ENCODE peak calls at places on chromosomes 7 and 10, in ten cellular contexts. U is endothelial cell, S is PC-9, H is AG10803, M is mammary epithelial cell, E is endodermal cell, Q is adrenal gland, P is AG04450, W is epithelial cell of esophagus, L is bronchial epithelial cell. Y is an unnamed sample.

GRCh38 chr10:60423920-60424319 is 34.2 kb upstream of the ANK3 start:
- DNase-seq in S (no peak), Q (no peak), L (no peak), E (no peak), M (no peak), P (no peak), W (no peak), H (peak), U (no peak), Y (no peak)

GRCh38 chr7:16904086-16904485 is 22.3 kb upstream of the AGR3 start:
- DNase-seq in M (no peak), P (no peak), W (no peak), E (no peak), U (no peak), H (peak), S (no peak), L (no peak), Q (no peak), Y (no peak)

GRCh38 chr10:48594799-48595198 is 10.1 kb downstream of the ARHGAP22 start:
- DNase-seq in U (no peak), S (no peak), M (no peak), Q (no peak), E (peak), P (no peak), L (no peak), W (no peak), H (no peak), Y (no peak)

GRCh38 chr10:42926831-42927230 is 144.2 kb downstream of the BMS1 start:
- DNase-seq in U (no peak), W (no peak), M (no peak), H (peak), S (no peak), P (no peak), L (no peak), E (peak), Q (no peak), Y (no peak)

GRCh38 chr10:4733150-4733842 is 92.7 kb upstream of the AKR1E2 start:
- DNase-seq in Q (no peak), H (no peak), S (peak), P (no peak), M (peak), L (peak), E (no peak), W (peak), U (no peak), Y (no peak)

GRCh38 chr10:124632064-124632531 is 112.1 kb downstream of the FAM53B start:
- DNase-seq in U (peak), L (peak), M (peak), W (peak), S (no peak), Q (no peak), E (peak), H (no peak), P (no peak), Y (no peak)

GRCh38 chr7:21361413-21362130 is 66.3 kb upstream of the SP4 start:
- DNase-seq in H (no peak), L (no peak), S (no peak), U (no peak), W (no peak), P (no peak), M (no peak), E (no peak), Q (no peak), Y (no peak)

GRCh38 chr10:14688606-14689005 is 86.1 kb downstream of the FAM107B start:
- DNase-seq in H (peak), W (no peak), P (peak), U (no peak), Q (no peak), L (no peak), S (no peak), M (no peak), E (no peak), Y (no peak)

GRCh38 chr7:79298145-79298760 is 155.2 kb downstream of the MAGI2 start:
- DNase-seq in P (peak), M (peak), S (peak), Q (peak), E (peak), W (peak), U (peak), H (peak), L (peak), Y (peak)

GRCh38 chr10:117535752-117536358 is 6.7 kb upstream of the EMX2 start:
- DNase-seq in E (no peak), U (no peak), W (no peak), L (no peak), S (no peak), Q (no peak), H (no peak), P (no peak), M (no peak), Y (peak)

GRCh38 chr7:45484094-45484493 is 90.1 kb upstream of the ADCY1 start:
- DNase-seq in W (no peak), U (peak), H (no peak), S (no peak), P (no peak), M (no peak), L (no peak), Q (no peak), E (peak), Y (no peak)

GRCh38 chr10:91163709-91164474 is 56.6 kb upstream of the PCGF5 start:
- DNase-seq in U (no peak), L (peak), S (peak), Q (peak), M (peak), H (peak), E (peak), P (peak), W (peak), Y (peak)

GRCh38 chr10:106559442-106559841 is 605.1 kb downstream of the SORCS1 start:
- DNase-seq in L (no peak), U (no peak), E (no peak), S (no peak), W (no peak), Q (no peak), H (no peak), M (peak), P (no peak), Y (no peak)

GRCh38 chr10:1130995-1131790 is 75.0 kb downstream of the WDR37 start:
- DNase-seq in L (no peak), S (no peak), H (no peak), W (no peak), P (no peak), U (no peak), M (no peak), E (no peak), Q (no peak), Y (no peak)

GRCh38 chr10:78458983-78459638 is 425.4 kb downstream of the RPS24 start:
- DNase-seq in W (peak), P (peak), S (peak), H (peak), L (peak), M (no peak), Q (no peak), U (no peak), E (peak), Y (no peak)

GRCh38 chr7:66837007-66837406 is 84.0 kb upstream of the TMEM248 start:
- DNase-seq in W (peak), U (no peak), M (peak), Q (no peak), L (peak), P (no peak), S (no peak), E (peak), H (no peak), Y (no peak)

GRCh38 chr10:44706745-44707144 is 204.4 kb upstream of the TMEM72 start:
- DNase-seq in M (peak), L (peak), W (peak), S (no peak), E (no peak), P (peak), H (peak), U (no peak), Q (no peak), Y (no peak)
- TF ChIP-seq CTCF in M (no peak), L (no peak), W (no peak), S (no peak), E (no peak), P (no peak), H (no peak), U (no peak), Q (no peak), Y (no peak)

GRCh38 chr10:133154411-133154810 is 5.6 kb upstream of the KNDC1 start:
- DNase-seq in M (no peak), W (no peak), Q (no peak), U (no peak), P (no peak), S (no peak), E (no peak), L (no peak), H (no peak), Y (no peak)
- TF ChIP-seq CTCF in M (no peak), W (no peak), Q (no peak), U (no peak), P (no peak), S (no peak), E (no peak), L (no peak), H (no peak), Y (no peak)

GRCh38 chr7:149832332-149833041 is 5.7 kb upstream of the ZNF862 start:
- DNase-seq in U (no peak), E (no peak), H (no peak), S (no peak), P (no peak), W (no peak), L (no peak), M (no peak), Q (no peak), Y (no peak)
- TF ChIP-seq CTCF in U (no peak), E (peak), H (no peak), S (no peak), P (no peak), W (no peak), L (no peak), M (no peak), Q (no peak), Y (no peak)

GRCh38 chr10:11115337-11115736 is 97.7 kb downstream of the CELF2 start:
- DNase-seq in Q (no peak), E (no peak), U (no peak), H (no peak), S (no peak), W (no peak), L (no peak), P (no peak), M (no peak), Y (no peak)

GRCh38 chr10:11118696-11119095 is 101.0 kb downstream of the CELF2 start:
- DNase-seq in M (no peak), L (no peak), S (no peak), U (no peak), H (no peak), W (no peak), E (no peak), P (no peak), Q (no peak), Y (no peak)

GRCh38 chr10:11120711-11121110 is 103.0 kb downstream of the CELF2 start:
- DNase-seq in L (no peak), Q (no peak), H (no peak), U (no peak), W (no peak), P (no peak), E (no peak), M (no peak), S (no peak), Y (no peak)

GRCh38 chr10:11116817-11117216 is 99.1 kb downstream of the CELF2 start:
- DNase-seq in S (no peak), M (no peak), P (no peak), Q (no peak), W (no peak), U (no peak), E (no peak), L (no peak), H (no peak), Y (no peak)

DNA sequence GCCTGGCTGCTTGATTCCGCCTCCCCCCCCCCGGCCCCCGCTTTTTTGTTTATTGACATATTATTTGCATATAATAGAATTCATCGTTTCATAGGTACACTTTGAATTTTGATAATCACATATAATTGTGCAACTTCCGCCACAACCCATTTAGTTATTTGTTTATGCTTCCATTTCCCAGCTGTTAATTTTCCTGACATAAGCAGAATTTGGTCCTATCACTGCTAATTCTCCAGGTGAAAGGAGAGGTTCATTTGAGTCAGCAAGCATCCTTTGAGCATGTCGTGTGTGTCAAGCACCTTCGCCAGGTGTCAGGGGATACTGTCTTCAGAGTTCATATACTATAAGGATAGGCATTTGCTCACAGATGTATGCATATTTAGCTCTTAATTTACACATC is 102.2 kb downstream of the CELF2 start:
- DNase-seq in M (no peak), L (no peak), W (no peak), U (no peak), P (no peak), S (no peak), E (no peak), H (no peak), Q (no peak), Y (no peak)
- TF ChIP-seq CTCF in M (no peak), L (no peak), W (no peak), U (no peak), P (no peak), S (no peak), E (no peak), H (no peak), Q (no peak), Y (no peak)

GRCh38 chr7:48140001-48140681 is 31.1 kb upstream of the ABCA13 start:
- DNase-seq in L (no peak), M (no peak), P (no peak), W (no peak), S (peak), Q (no peak), H (peak), U (no peak), E (no peak), Y (no peak)

GRCh38 chr7:48144291-48144768 is 26.9 kb upstream of the ABCA13 start:
- DNase-seq in Q (no peak), U (no peak), L (no peak), M (no peak), H (no peak), P (no peak), E (no peak), W (no peak), S (peak), Y (no peak)

GRCh38 chr7:48141551-48141950 is 29.7 kb upstream of the ABCA13 start:
- DNase-seq in E (no peak), W (no peak), Q (no peak), U (no peak), L (no peak), H (no peak), P (no peak), M (no peak), S (no peak), Y (no peak)

DNA sequence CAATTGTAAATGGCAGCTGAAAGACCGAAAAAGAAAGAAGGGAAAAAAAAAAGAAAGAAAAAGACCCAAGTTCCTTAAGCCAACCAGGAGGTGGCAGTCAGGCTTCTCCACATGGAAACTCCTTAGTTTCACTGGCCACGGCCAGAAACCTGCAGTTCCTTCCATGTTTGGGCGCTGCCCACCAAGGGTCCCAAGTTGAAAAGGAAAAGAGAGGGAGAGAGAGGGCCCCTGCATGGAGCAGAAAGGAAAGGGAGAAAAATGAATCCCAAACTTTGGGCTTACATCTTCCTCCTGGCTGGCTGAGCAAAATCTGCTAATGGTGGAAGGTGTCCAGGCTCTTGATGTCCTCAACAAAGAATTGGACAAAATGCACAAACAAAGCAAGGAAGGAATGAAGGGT is 31.8 kb upstream of the ABCA13 start:
- DNase-seq in H (peak), L (no peak), S (no peak), U (no peak), M (no peak), Q (no peak), E (peak), W (peak), P (no peak), Y (no peak)
- TF ChIP-seq CTCF in H (peak), L (peak), S (peak), U (no peak), M (peak), Q (no peak), E (peak), W (peak), P (peak), Y (no peak)

GRCh38 chr10:35574924-35575352 is 30.2 kb upstream of the GJD4 start:
- DNase-seq in H (peak), U (peak), W (no peak), Q (no peak), P (peak), M (no peak), L (no peak), S (no peak), E (peak), Y (no peak)
- TF ChIP-seq CTCF in H (peak), U (peak), W (no peak), Q (no peak), P (peak), M (no peak), L (no peak), S (no peak), E (peak), Y (no peak)

DNA sequence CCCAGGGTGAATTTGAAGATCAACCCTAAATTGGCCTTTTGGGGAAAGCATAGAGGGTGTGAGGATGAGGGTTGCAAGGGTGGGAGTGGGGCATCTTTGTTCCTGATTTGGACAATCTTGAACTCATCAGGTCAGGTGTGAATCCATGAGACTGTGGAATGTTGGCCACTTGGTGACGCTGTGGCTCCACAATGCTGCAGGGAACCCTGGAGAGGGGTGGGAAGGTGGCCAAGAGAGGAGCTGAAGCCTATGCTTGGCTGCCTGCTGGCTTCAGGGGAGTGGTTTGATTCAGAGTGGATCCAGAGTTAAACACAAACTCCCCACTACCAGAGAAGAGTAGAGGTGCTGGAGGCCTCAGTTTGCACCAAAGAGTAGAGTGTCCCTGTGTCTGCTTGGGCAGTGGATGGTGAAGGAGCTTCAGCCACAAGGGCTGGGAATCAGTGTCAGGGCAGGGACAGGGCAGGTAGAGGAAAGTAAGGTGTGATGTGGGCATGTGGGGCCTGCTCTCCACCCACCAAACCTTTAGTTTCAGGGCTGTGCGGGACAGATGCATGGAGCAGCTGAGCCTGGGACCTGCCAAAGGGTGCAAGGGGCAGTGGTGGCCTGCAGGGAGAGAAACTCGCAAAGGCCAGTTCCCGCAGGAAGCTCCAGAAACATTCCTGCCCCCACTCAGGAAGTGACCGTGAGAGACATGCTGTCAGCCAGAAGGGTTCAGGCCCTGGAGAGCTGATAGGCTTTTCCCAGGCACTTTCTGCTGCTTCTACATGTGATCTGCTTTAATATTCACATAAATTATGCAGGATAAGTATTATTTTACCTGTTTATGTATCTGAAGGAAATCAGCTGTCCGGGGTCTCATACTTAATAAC is 81.0 kb upstream of the PRSS58 start:
- DNase-seq in Q (no peak), S (peak), L (peak), U (peak), W (peak), H (no peak), E (peak), M (no peak), P (no peak), Y (no peak)
- TF ChIP-seq CTCF in Q (no peak), S (peak), L (peak), U (peak), W (peak), H (no peak), E (peak), M (peak), P (peak), Y (no peak)

DNA sequence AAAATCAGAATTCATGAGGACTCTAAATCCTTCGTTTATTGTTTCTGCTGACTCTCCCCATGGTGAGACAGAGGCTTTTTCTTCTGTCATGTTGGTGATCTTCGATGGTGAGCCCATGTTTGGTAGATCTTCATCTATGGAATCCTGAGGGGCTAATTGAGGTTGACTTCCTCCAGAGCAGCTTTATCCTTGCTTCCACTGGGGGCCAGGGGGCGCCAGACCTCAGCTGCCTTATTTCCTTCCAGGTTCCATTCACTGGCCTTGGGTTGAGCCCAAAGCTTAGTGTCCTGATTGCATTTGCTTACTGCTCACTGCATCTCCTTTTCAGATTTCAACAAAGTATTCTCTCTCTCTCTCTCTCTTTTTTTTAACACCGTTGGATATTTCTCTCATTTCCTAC is 80.7 kb downstream of the GCC1 start:
- DNase-seq in Q (no peak), S (no peak), L (peak), E (peak), P (no peak), U (peak), M (no peak), W (peak), H (peak), Y (peak)
- TF ChIP-seq CTCF in Q (peak), S (peak), L (peak), E (peak), P (peak), U (no peak), M (peak), W (peak), H (peak), Y (peak)

Y was measured in GM20000.